ENCODE peak calls at places on chromosomes 12 and 14, in nine cellular contexts. R is spleen; C is breast epithelium; Q is left ventricle myocardium inferior; D is vagina; S is CD8-positive, alpha-beta T cell; V is cardiac muscle cell; J is stomach; W is colonic mucosa. P is an unnamed sample.

GRCh38 chr12:52377266-52377665 is 8.2 kb downstream of the KRT84 start:
- DNase-seq in R (no peak), C (no peak), Q (no peak), D (no peak), S (no peak), V (no peak), J (no peak), W (no peak), P (no peak)

GRCh38 chr12:66665416-66665815 is 13.5 kb downstream of the GRIP1 start:
- DNase-seq in R (no peak), C (no peak), Q (no peak), D (no peak), S (no peak), V (no peak), J (no peak), W (no peak), P (no peak)

GRCh38 chr14:100979780-100980179 is 76.3 kb upstream of the RTL1 start:
- DNase-seq in R (no peak), C (no peak), Q (no peak), D (no peak), S (no peak), V (no peak), J (no peak), W (no peak), P (no peak)

GRCh38 chr12:10128687-10129086 is 1.3 kb downstream of the CLEC7A start:
- DNase-seq in R (no peak), C (no peak), Q (no peak), D (no peak), S (no peak), V (no peak), J (no peak), W (no peak), P (no peak)

GRCh38 chr12:25796523-25797000 is 161.9 kb upstream of the RASSF8 start:
- DNase-seq in R (no peak), C (no peak), Q (no peak), D (no peak), S (no peak), V (peak; percentile 22), J (no peak), W (no peak), P (no peak)

GRCh38 chr14:89466939-89467338 is 49.9 kb upstream of the FOXN3 start:
- DNase-seq in R (no peak), C (no peak), Q (peak; percentile 34), D (no peak), S (no peak), V (no peak), J (no peak), W (no peak), P (no peak)

GRCh38 chr14:71163842-71164500 is 256.7 kb downstream of the PCNX1 start:
- DNase-seq in R (no peak), C (no peak), Q (no peak), D (no peak), S (no peak), V (no peak), J (no peak), W (no peak), P (no peak)

GRCh38 chr12:66984962-66985361 is 284.2 kb upstream of the CAND1 start:
- DNase-seq in R (no peak), C (no peak), Q (no peak), D (no peak), S (no peak), V (no peak), J (no peak), W (no peak), P (no peak)

GRCh38 chr12:46891306-46891705 is 65.5 kb upstream of the SLC38A4 start:
- DNase-seq in R (no peak), C (no peak), Q (no peak), D (no peak), S (no peak), V (no peak), J (no peak), W (no peak), P (no peak)

GRCh38 chr12:70418101-70418500 is 52.0 kb downstream of the KCNMB4 start:
- DNase-seq in R (no peak), C (no peak), Q (no peak), D (no peak), S (no peak), V (no peak), J (no peak), W (no peak), P (no peak)

GRCh38 chr12:45220366-45220931 is 4.6 kb downstream of the ANO6 start:
- DNase-seq in R (no peak), C (no peak), Q (no peak), D (no peak), S (no peak), V (no peak), J (no peak), W (no peak), P (no peak)

GRCh38 chr12:50932787-50933280 is 19.5 kb upstream of the HIGD1C start:
- DNase-seq in R (no peak), C (no peak), Q (no peak), D (no peak), S (no peak), V (no peak), J (no peak), W (no peak), P (no peak)

GRCh38 chr14:64581363-64581762 is 31.6 kb downstream of the PPP1R36 start:
- DNase-seq in R (no peak), C (no peak), Q (no peak), D (no peak), S (no peak), V (no peak), J (no peak), W (no peak), P (no peak)

GRCh38 chr14:87799400-87799799 is 193.6 kb downstream of the GALC start:
- DNase-seq in R (no peak), C (no peak), Q (no peak), D (no peak), S (no peak), V (no peak), J (no peak), W (no peak), P (no peak)

GRCh38 chr12:122200541-122201175 is 2.9 kb upstream of the B3GNT4 start:
- DNase-seq in R (peak; percentile 51), C (no peak), Q (no peak), D (no peak), S (no peak), V (peak; percentile 19), J (no peak), W (no peak), P (no peak)

GRCh38 chr12:108906971-108907370 is 27.1 kb downstream of the DAO start:
- DNase-seq in R (no peak), C (no peak), Q (no peak), D (no peak), S (no peak), V (no peak), J (no peak), W (no peak), P (no peak)

GRCh38 chr12:39071611-39072010 is 166.2 kb upstream of the CPNE8 start:
- DNase-seq in R (no peak), C (no peak), Q (no peak), D (no peak), S (no peak), V (no peak), J (no peak), W (no peak), P (no peak)

GRCh38 chr12:121603581-121603980 is 22.7 kb upstream of the ORAI1 start:
- DNase-seq in R (no peak), C (no peak), Q (no peak), D (no peak), S (no peak), V (no peak), J (no peak), W (no peak), P (no peak)

DNA sequence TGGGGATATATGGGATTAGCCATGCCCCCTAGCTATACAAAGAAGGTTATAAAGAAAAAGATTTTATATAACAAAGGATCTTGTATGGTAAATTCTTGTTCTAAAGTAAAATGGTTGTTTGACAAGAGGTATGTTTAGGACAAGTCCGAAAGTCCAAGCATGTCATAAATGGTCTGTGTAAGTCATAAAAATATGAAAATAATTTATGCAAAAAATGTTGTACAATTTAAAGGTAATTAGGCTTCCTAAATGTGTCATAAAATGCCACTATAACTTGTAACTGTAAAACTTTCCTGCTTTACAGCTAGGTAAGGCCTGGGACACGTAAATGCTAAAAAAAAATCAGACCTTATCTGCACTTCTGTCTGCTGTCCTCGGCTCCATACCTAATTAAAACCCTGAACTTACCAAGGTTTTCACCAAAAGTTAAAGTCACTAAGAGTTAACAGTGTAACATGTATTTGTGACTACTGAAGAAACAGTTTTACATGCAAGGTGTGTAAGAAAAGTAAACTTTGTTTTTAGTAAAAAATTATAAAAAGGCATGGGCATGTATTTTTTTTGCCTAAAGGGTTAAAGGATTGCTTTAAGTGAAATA is 110.0 kb upstream of the RESF1 start:
- DNase-seq in R (no peak), C (no peak), Q (no peak), D (no peak), S (no peak), V (peak; percentile 35), J (no peak), W (no peak), P (no peak)
- H3K9me3 ChIP-seq in R (peaks cover 49% of the 10 kb centered on the region), C (no peaks in the 10 kb centered on the region), Q (peaks cover 49% of the 10 kb centered on the region), D (no peaks in the 10 kb centered on the region), S (peaks cover 9% of the 10 kb centered on the region), V (peaks cover 6% of the 10 kb centered on the region), J (peaks cover 45% of the 10 kb centered on the region), W (peaks cover 4% of the 10 kb centered on the region), P (no peaks in the 10 kb centered on the region)

DNA sequence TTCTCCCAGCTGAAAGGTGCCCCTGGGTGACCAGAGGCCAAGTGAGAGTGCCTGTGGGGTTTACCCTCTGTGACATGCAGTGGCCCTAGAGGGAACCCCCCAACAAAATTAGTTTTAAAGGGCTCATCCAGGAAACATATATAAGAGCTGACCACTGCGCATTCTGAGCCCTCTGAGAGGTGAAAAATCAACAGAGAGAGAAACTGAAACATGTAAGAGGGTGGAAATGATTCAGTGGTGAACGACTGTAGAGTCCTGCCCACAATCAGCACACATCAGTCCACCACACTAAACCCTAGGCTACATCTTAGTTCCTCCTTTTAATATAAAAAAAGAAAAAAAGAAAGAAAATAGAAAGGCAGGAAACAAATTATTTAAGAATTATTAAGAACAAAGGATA is 21.0 kb upstream of the ACSM4 start:
- DNase-seq in R (no peak), C (no peak), Q (no peak), D (no peak), S (no peak), V (no peak), J (no peak), W (no peak), P (no peak)
- H3K27ac ChIP-seq in R (no peak overlapping the region), C (no peak overlapping the region), Q (no peak overlapping the region), D (no peak overlapping the region), S (no peak overlapping the region), V (no peak overlapping the region), J (no peak overlapping the region), W (no peak overlapping the region), P (no peak overlapping the region)

GRCh38 chr12:34288963-34289345 is 266.7 kb downstream of the ALG10 start:
- DNase-seq in R (peak; percentile 54), C (no peak), Q (no peak), D (no peak), S (no peak), V (no peak), J (no peak), W (no peak), P (no peak)
- H3K9me3 ChIP-seq in R (peaks cover 59% of the 10 kb centered on the region), C (peaks cover 73% of the 10 kb centered on the region), Q (peaks cover 55% of the 10 kb centered on the region), D (no peaks in the 10 kb centered on the region), S (peaks cover 2% of the 10 kb centered on the region), V (peaks cover 1% of the 10 kb centered on the region), J (peaks cover 100% of the 10 kb centered on the region), W (no peaks in the 10 kb centered on the region), P (peaks cover 53% of the 10 kb centered on the region)

DNA sequence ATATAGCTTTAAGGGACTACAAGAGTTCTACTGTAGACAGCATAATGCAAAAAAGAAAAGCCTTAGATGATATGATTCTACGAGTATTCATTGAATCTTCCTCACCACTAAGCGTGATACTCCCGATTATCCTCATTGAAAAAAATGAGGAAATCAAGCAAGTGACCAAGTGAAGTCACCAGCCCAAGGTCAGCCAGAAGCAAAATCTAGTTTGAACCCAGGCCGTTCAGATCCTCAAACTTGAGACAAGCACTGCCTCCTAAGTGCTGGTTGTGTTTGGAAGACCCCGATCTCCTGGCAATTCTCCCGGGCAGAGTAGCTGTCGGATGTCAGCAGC is 834 bp downstream of the GIT2 start:
- DNase-seq in R (no peak), C (no peak), Q (no peak), D (no peak), S (no peak), V (no peak), J (no peak), W (no peak), P (no peak)
- H3K27ac ChIP-seq in R (peak overlapping the region; percentile 92), C (no peak overlapping the region), Q (peak overlapping the region; percentile 94), D (peak overlapping the region; percentile 75), S (peak overlapping the region; percentile 70), V (peak overlapping the region; percentile 63), J (peak overlapping the region; percentile 84), W (peak overlapping the region; percentile 72), P (peak overlapping the region; percentile 84)